ENCODE peak calls at places on chromosomes 7 and 10, in nine cellular contexts. C is right lobe of liver, J is NB4, O is GM12892, Y is suprapubic skin, V is IMR-90, M is uterus, R is A549, E is HCT116. P is an unnamed sample.

GRCh38 chr7:128661446-128661845 is 10.6 kb upstream of the GARIN1A start:
- DNase-seq in Y (no peak), R (no peak), E (no peak), C (no peak), M (no peak), O (no peak), V (no peak), J (no peak), P (no peak)

GRCh38 chr7:56447864-56448693 is 331.9 kb upstream of the NUPR2 start:
- DNase-seq in M (no peak), E (no peak), Y (no peak), V (no peak), J (peak), C (no peak), O (no peak), R (no peak), P (no peak)

GRCh38 chr7:117086788-117087187 is 133.5 kb downstream of the ST7 start:
- DNase-seq in M (no peak), O (no peak), R (no peak), J (peak), Y (no peak), E (no peak), V (no peak), C (no peak), P (no peak)

GRCh38 chr7:74094224-74095095 is 10.9 kb downstream of the LIMK1 start:
- DNase-seq in M (peak), O (peak), R (peak), E (peak), Y (peak), V (peak), C (peak), J (peak), P (peak)

GRCh38 chr7:41733063-41733398 is 30.1 kb upstream of the INHBA start:
- DNase-seq in O (no peak), V (peak), Y (no peak), J (no peak), R (no peak), C (no peak), M (no peak), E (no peak), P (no peak)

GRCh38 chr7:150781961-150782360 is 18.2 kb downstream of the TMEM176B start:
- DNase-seq in C (no peak), R (no peak), E (no peak), V (no peak), M (no peak), O (no peak), J (no peak), Y (no peak), P (no peak)

GRCh38 chr7:100691676-100692577 is 2.1 kb downstream of the GIGYF1 start:
- DNase-seq in C (peak), V (peak), E (no peak), M (peak), O (peak), Y (peak), R (peak), J (peak), P (peak)

GRCh38 chr7:76057103-76057812 is 9.4 kb downstream of the MDH2 start:
- DNase-seq in E (no peak), J (no peak), O (no peak), V (no peak), C (peak), Y (no peak), M (no peak), R (no peak), P (no peak)

GRCh38 chr10:43229208-43230061 is 37.4 kb downstream of the RASGEF1A start:
- DNase-seq in E (no peak), M (peak), V (no peak), Y (peak), J (no peak), R (peak), O (no peak), C (peak), P (peak)

DNA sequence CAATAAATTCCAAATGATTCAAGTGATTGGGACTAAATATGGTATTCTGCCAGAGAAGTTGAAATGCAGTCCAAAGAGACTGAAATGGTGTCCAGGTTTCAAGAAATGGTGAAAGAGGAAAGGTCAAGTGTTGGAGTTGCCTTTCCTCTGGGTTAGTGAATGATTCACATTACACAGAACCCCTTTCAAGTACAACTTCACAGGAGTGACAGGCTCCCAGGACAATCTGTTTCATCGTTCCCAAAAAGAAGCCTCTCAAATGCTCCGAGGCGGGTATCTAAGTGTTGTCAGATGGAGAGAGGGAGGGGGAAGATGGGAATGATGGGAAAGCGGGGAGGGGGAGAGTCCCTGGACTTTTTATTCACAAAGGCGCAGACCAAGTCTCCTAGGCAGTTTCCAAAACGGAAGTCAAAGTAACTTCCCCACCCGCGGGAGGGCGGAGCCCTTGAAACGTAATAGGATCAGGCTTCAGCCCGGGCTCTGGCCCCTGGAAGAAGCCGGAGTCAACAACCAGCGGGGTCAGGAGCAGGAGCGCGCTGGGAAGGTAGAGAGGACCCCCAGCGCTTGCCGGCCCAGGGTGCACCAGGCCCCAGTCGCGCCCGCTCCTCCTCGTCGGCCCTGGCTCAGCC is 743 bp downstream of the SLC25A13 start:
- DNase-seq in M (peak), E (peak), V (peak), Y (peak), O (no peak), C (peak), J (peak), R (peak), P (peak)
- TF ChIP-seq POLR2A in M (peak), E (peak), V (peak), Y (no peak), O (peak), C (no peak), J (peak), R (peak), P (peak)

GRCh38 chr7:134991469-134992339 is 5.4 kb downstream of the AGBL3 start:
- DNase-seq in V (no peak), C (no peak), R (no peak), J (no peak), M (no peak), E (no peak), Y (no peak), O (no peak), P (no peak)

GRCh38 chr7:134988161-134988560 is 1.9 kb downstream of the AGBL3 start:
- DNase-seq in J (no peak), Y (no peak), C (no peak), O (no peak), E (no peak), R (no peak), M (no peak), V (no peak), P (no peak)

GRCh38 chr7:134985894-134986362 is 380 bp upstream of the AGBL3 start:
- DNase-seq in M (no peak), R (no peak), O (no peak), V (no peak), Y (no peak), J (no peak), E (no peak), C (no peak), P (no peak)

DNA sequence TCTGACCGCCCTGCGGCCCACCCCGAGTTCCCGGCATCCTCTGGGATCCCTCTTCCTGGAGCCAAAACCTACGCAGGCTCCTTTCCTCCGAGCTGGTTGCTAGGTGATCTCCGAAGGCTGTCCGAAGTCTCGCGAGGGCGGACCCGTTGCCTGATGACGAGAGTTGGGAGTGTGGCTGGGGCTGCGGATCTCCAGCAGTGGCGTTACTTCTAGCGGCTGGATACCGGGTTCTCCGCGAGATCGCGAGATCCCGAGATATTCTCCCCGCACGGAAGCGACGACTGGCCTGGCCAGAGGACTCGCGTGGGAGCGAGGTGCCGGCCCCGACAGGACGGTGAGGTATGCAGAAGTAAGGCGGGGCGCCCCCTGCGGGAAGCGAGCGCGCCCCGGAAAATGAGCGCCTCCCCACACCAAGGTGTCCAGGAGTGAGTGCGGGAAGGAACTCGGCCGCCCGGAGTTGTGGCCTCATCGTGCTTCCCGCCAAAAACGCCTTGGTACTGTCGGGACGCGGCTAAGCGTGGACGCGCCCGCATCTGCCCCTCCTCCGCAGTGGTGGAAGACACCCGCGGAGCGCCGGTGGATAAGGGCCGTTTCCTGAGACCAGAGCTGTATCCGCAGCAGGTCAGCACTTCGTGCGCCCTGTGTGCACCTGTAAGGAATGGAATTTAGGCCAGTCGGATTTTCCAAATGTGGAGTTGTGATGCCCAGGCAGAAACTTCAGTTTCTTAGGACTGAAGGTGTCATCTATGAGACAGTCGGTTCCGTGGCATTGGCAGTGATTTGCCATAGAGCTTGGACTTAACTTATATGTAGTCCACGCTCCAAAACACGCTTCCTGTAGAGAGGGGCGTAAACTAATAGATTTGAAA is at the start of gene AGBL3:
- DNase-seq in E (peak), C (peak), Y (peak), M (peak), V (peak), R (peak), J (peak), O (peak), P (peak)
- TF ChIP-seq POLR2A in E (peak), C (peak), Y (no peak), M (peak), V (no peak), R (peak), J (peak), O (peak), P (peak)

GRCh38 chr10:52578871-52579405 is 193.6 kb downstream of the MBL2 start:
- DNase-seq in V (peak), M (no peak), R (no peak), C (no peak), E (no peak), O (no peak), Y (no peak), J (no peak), P (no peak)

GRCh38 chr10:52573347-52573746 is 199.2 kb downstream of the MBL2 start:
- DNase-seq in R (no peak), M (no peak), E (no peak), O (no peak), V (no peak), C (no peak), J (no peak), Y (no peak), P (no peak)

GRCh38 chr10:52571516-52572182 is 200.9 kb downstream of the MBL2 start:
- DNase-seq in E (no peak), V (no peak), Y (no peak), M (no peak), R (no peak), C (no peak), O (no peak), J (no peak), P (no peak)

GRCh38 chr10:52577047-52577446 is 195.5 kb downstream of the MBL2 start:
- DNase-seq in R (no peak), O (no peak), C (no peak), M (no peak), E (no peak), Y (no peak), V (no peak), J (no peak), P (no peak)
- TF ChIP-seq POLR2A in R (no peak), O (no peak), C (no peak), M (no peak), E (no peak), Y (no peak), V (no peak), J (no peak), P (no peak)

GRCh38 chr10:87658383-87658795 is 1.3 kb upstream of the PAPSS2 start:
- DNase-seq in Y (no peak), V (peak), C (no peak), O (no peak), M (no peak), J (no peak), R (no peak), E (no peak), P (no peak)

GRCh38 chr10:87658858-87659555 is 671 bp upstream of the PAPSS2 start:
- DNase-seq in V (peak), M (no peak), R (no peak), Y (no peak), J (peak), O (no peak), E (no peak), C (no peak), P (no peak)

GRCh38 chr10:87661861-87662785 is 2.4 kb downstream of the PAPSS2 start:
- DNase-seq in V (peak), C (no peak), M (no peak), J (no peak), O (no peak), Y (no peak), R (no peak), E (no peak), P (no peak)

GRCh38 chr10:87659571-87660483 is at the start of gene PAPSS2:
- DNase-seq in E (no peak), J (peak), R (peak), V (peak), C (peak), Y (peak), O (peak), M (peak), P (peak)

GRCh38 chr10:87660484-87661133 is 931 bp downstream of the PAPSS2 start:
- DNase-seq in J (no peak), M (peak), V (peak), E (no peak), C (no peak), Y (no peak), R (no peak), O (no peak), P (no peak)
- TF ChIP-seq POLR2A in J (no peak), M (no peak), V (no peak), E (no peak), C (peak), Y (no peak), R (no peak), O (no peak), P (no peak)

GRCh38 chr7:44087914-44088838 is 5.8 kb upstream of the POLM start:
- DNase-seq in O (no peak), E (no peak), J (no peak), M (peak), Y (peak), V (peak), C (peak), R (no peak), P (peak)
- TF ChIP-seq POLR2A in O (no peak), E (no peak), J (no peak), M (no peak), Y (no peak), V (no peak), C (no peak), R (no peak), P (no peak)

DNA sequence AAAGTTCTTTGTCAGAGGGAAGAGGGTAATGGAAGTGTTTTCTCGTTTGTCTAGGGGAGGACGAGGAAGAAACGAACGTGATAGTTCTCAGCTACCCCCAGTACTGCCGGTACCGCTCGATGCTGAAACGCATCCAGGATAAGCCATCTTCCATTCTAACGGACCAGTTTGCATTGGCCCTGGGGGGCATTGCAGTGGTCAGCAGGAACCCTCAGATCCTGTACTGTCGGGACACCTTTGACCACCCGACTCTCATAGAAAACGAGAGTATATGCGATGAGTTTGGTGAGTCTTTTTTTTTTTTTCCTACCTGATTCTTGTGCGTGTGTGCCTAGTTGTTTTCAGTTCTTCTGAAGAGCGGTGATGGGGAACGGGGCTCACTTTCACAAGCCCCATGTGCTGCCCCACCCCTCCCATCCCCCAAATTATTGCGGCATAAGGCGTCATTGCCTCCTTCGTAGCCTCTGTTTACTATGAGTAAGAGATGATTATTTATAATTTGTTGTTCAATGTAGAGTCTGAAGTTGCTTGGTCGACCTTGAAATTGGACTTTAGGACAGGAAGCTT is 98.6 kb downstream of the ARID5B start:
- DNase-seq in Y (no peak), J (no peak), M (no peak), E (no peak), V (no peak), O (peak), C (no peak), R (no peak), P (no peak)
- TF ChIP-seq POLR2A in Y (no peak), J (no peak), M (no peak), E (no peak), V (no peak), O (peak), C (no peak), R (no peak), P (no peak)

GRCh38 chr10:78302739-78302988 is 269.0 kb downstream of the RPS24 start:
- DNase-seq in Y (no peak), J (no peak), C (no peak), E (no peak), O (no peak), M (no peak), R (no peak), V (no peak), P (no peak)

GRCh38 chr10:78304091-78305045 is 270.7 kb downstream of the RPS24 start:
- DNase-seq in E (no peak), J (no peak), V (no peak), C (no peak), O (no peak), R (no peak), Y (no peak), M (no peak), P (peak)

GRCh38 chr10:78301891-78302738 is 268.5 kb downstream of the RPS24 start:
- DNase-seq in V (peak), E (no peak), Y (no peak), O (no peak), J (peak), M (no peak), C (no peak), R (no peak), P (peak)

GRCh38 chr10:78301481-78301880 is 267.8 kb downstream of the RPS24 start:
- DNase-seq in R (no peak), M (peak), C (no peak), O (no peak), Y (no peak), E (no peak), J (no peak), V (no peak), P (peak)

GRCh38 chr10:78302989-78303854 is 269.6 kb downstream of the RPS24 start:
- DNase-seq in J (peak), R (peak), V (peak), C (peak), O (peak), Y (peak), M (peak), E (peak), P (peak)
- TF ChIP-seq POLR2A in J (peak), R (peak), V (peak), C (peak), O (peak), Y (no peak), M (peak), E (peak), P (peak)

GRCh38 chr7:4043988-4044387 is 638.1 kb upstream of the FOXK1 start:
- DNase-seq in O (no peak), E (no peak), R (no peak), C (no peak), M (no peak), Y (no peak), J (no peak), V (no peak), P (no peak)

GRCh38 chr7:4045450-4045849 is 636.6 kb upstream of the FOXK1 start:
- DNase-seq in O (no peak), Y (no peak), E (no peak), M (no peak), C (no peak), J (no peak), R (no peak), V (no peak), P (no peak)

GRCh38 chr7:4045975-4046374 is 636.1 kb upstream of the FOXK1 start:
- DNase-seq in E (no peak), V (no peak), J (no peak), M (no peak), R (no peak), O (no peak), C (no peak), Y (no peak), P (no peak)

GRCh38 chr7:4040031-4040928 is 641.8 kb upstream of the FOXK1 start:
- DNase-seq in E (no peak), J (no peak), M (no peak), C (no peak), O (no peak), Y (no peak), R (no peak), V (no peak), P (no peak)

DNA sequence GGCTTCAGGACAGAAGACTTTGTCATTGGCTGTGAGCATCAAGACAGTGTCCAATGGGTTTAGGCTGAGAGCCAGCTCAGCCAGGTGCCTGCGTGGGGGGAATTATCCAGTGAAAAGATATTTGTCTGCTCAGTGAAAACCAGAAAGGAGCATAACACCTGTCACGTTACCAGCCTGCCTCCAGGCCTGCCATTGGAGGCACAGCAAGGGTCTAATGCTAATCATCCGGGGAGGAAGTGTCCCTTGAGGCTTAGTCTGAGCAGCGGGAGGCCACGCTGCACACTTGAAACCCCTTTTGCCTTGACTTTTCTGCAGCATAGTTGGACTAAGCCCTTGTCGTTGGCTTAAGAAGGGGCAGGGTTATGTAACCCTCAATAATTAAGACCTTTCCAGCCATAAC is 639.7 kb upstream of the FOXK1 start:
- DNase-seq in O (no peak), M (no peak), C (no peak), R (no peak), V (no peak), J (no peak), Y (no peak), E (no peak), P (no peak)
- TF ChIP-seq POLR2A in O (no peak), M (no peak), C (no peak), R (no peak), V (no peak), J (no peak), Y (no peak), E (no peak), P (no peak)

P was measured in sigmoid colon.